ENCODE peak calls at places on chromosomes 6 and 20, in five cellular contexts. I is ascending aorta; H is CD8-positive, alpha-beta T cell; G is psoas muscle; J is heart right ventricle. U is an unnamed sample. For H3K27me3, the result is how much of the 10 kb centered on the place peaks cover.

GRCh38 chr6:82045965-82046756 is 201.4 kb downstream of the IBTK start:
- DNase-seq in H (no peak), G (no peak), J (no peak), I (no peak), U (no peak)

GRCh38 chr6:158660331-158660730 is 10.5 kb downstream of the SYTL3 start:
- DNase-seq in G (no peak), I (peak), H (peak), J (no peak), U (no peak)

GRCh38 chr20:3430376-3431069 is 23.1 kb upstream of the DNAAF9 start:
- DNase-seq in H (no peak), I (no peak), J (no peak), G (no peak), U (peak)

GRCh38 chr6:3456794-3457709 is at the start of gene SLC22A23:
- DNase-seq in I (peak), J (peak), H (peak), G (peak), U (peak)

GRCh38 chr6:143227675-143228074 is 167.0 kb downstream of the AIG1 start:
- DNase-seq in H (no peak), I (no peak), G (no peak), J (no peak), U (no peak)

GRCh38 chr6:52538921-52539354 is 37.9 kb downstream of the TRAM2 start:
- DNase-seq in H (no peak), I (no peak), J (no peak), G (no peak), U (no peak)

GRCh38 chr6:151389640-151390275 is 1.6 kb downstream of the ZBTB2 start:
- DNase-seq in J (peak), G (peak), I (peak), H (no peak), U (no peak)

GRCh38 chr20:846894-847278 is 13.4 kb downstream of the FAM110A start:
- DNase-seq in G (peak), I (no peak), H (no peak), J (no peak), U (peak)

GRCh38 chr6:6997282-6998193 is 110.2 kb upstream of the RREB1 start:
- DNase-seq in J (no peak), G (no peak), H (no peak), I (no peak), U (no peak)

GRCh38 chr20:50283922-50284810 is 93.5 kb downstream of the CEBPB start:
- DNase-seq in H (no peak), J (no peak), G (peak), I (no peak), U (no peak)

GRCh38 chr6:147287869-147288271 is 83.7 kb downstream of the STXBP5 start:
- DNase-seq in H (no peak), G (no peak), I (no peak), J (no peak), U (no peak)

GRCh38 chr20:4950841-4951240 is 50.5 kb downstream of the SLC23A2 start:
- DNase-seq in G (no peak), H (no peak), J (no peak), I (no peak), U (no peak)

GRCh38 chr20:47785321-47785899 is at the start of gene SULF2:
- DNase-seq in G (peak), J (peak), H (no peak), I (no peak), U (no peak)

GRCh38 chr6:10968776-10969175 is 75.3 kb downstream of the ELOVL2 start:
- DNase-seq in I (no peak), G (no peak), J (no peak), H (no peak), U (no peak)

GRCh38 chr6:44000164-44000842 is 126.9 kb downstream of the MRPL14 start:
- DNase-seq in J (no peak), G (no peak), H (no peak), I (no peak), U (peak)

GRCh38 chr20:50491926-50492634 is 18.1 kb upstream of the PTPN1 start:
- DNase-seq in I (no peak), H (no peak), J (no peak), G (peak), U (no peak)

GRCh38 chr6:170415318-170415717 is 108.8 kb downstream of the FAM120B start:
- DNase-seq in H (no peak), G (no peak), J (no peak), I (peak), U (no peak)

GRCh38 chr20:64040231-64041039 is 4.5 kb downstream of the C20orf204 start:
- DNase-seq in G (no peak), H (no peak), I (no peak), J (no peak), U (no peak)

GRCh38 chr6:74368746-74369145 is 672.7 kb downstream of the CD109 start:
- DNase-seq in J (no peak), G (no peak), H (no peak), I (no peak), U (no peak)

GRCh38 chr6:111601875-111602274 is 3.8 kb downstream of the TRAF3IP2 start:
- DNase-seq in H (no peak), I (peak), G (no peak), J (peak), U (no peak)

GRCh38 chr6:168885196-168885595 is 368.4 kb downstream of the THBS2 start:
- DNase-seq in H (no peak), G (no peak), I (no peak), J (no peak), U (no peak)

GRCh38 chr20:44247676-44248419 is 740 bp downstream of the GDAP1L1 start:
- DNase-seq in I (no peak), J (peak), G (no peak), H (no peak), U (no peak)

GRCh38 chr6:29926081-29926794 is 16.1 kb upstream of the HLA-A start:
- DNase-seq in J (peak), I (no peak), G (peak), H (no peak), U (peak)

GRCh38 chr6:56046576-56046975 is 171.2 kb upstream of the BMP5 start:
- DNase-seq in H (no peak), I (peak), G (no peak), J (peak), U (no peak)

GRCh38 chr6:166950443-166950821 is 5.9 kb downstream of the RNASET2 start:
- DNase-seq in J (no peak), G (no peak), I (no peak), H (no peak), U (peak)

GRCh38 chr6:28383235-28384142 is 16.1 kb downstream of the ZSCAN12 start:
- DNase-seq in H (peak), J (peak), I (peak), G (peak), U (peak)

GRCh38 chr20:38278150-38278549 is 17.6 kb upstream of the KIAA1755 start:
- DNase-seq in I (peak), H (no peak), J (no peak), G (no peak), U (no peak)

GRCh38 chr6:160227038-160227768 is 31.4 kb downstream of the SLC22A2 start:
- DNase-seq in J (no peak), G (no peak), I (no peak), H (no peak), U (no peak)

GRCh38 chr20:41734506-41734945 is 116.3 kb upstream of the CHD6 start:
- DNase-seq in I (no peak), J (peak), G (peak), H (no peak), U (no peak)

GRCh38 chr20:48215536-48215935 is 430.3 kb upstream of the SULF2 start:
- DNase-seq in J (no peak), H (no peak), G (no peak), I (no peak), U (no peak)

GRCh38 chr6:137099689-137100398 is 55.1 kb upstream of the IL20RA start:
- DNase-seq in G (no peak), H (no peak), I (no peak), J (no peak), U (no peak)

GRCh38 chr20:64145458-64146300 is 18.6 kb upstream of the MYT1 start:
- DNase-seq in I (peak), J (no peak), H (no peak), G (no peak), U (no peak)

GRCh38 chr6:166999845-167000253 is 652 bp downstream of the CEP43 start:
- DNase-seq in G (no peak), I (peak), H (no peak), J (no peak), U (no peak)

GRCh38 chr20:33053291-33054106 is at the start of gene BPIFB3:
- DNase-seq in J (no peak), G (no peak), I (no peak), H (no peak), U (no peak)

GRCh38 chr6:52584203-52584602 is 7.3 kb upstream of the TRAM2 start:
- DNase-seq in I (no peak), J (no peak), G (no peak), H (no peak), U (no peak)

GRCh38 chr6:152099816-152100618 is 292.5 kb downstream of the ESR1 start:
- DNase-seq in H (no peak), J (peak), I (peak), G (peak), U (no peak)

GRCh38 chr20:6767166-6767535 is 335 bp upstream of the BMP2 start:
- DNase-seq in I (no peak), J (no peak), G (no peak), H (no peak), U (no peak)
- H3K27me3 ChIP-seq in I (under half), J (under half), G (under half), H (under half), U (under half)

DNA sequence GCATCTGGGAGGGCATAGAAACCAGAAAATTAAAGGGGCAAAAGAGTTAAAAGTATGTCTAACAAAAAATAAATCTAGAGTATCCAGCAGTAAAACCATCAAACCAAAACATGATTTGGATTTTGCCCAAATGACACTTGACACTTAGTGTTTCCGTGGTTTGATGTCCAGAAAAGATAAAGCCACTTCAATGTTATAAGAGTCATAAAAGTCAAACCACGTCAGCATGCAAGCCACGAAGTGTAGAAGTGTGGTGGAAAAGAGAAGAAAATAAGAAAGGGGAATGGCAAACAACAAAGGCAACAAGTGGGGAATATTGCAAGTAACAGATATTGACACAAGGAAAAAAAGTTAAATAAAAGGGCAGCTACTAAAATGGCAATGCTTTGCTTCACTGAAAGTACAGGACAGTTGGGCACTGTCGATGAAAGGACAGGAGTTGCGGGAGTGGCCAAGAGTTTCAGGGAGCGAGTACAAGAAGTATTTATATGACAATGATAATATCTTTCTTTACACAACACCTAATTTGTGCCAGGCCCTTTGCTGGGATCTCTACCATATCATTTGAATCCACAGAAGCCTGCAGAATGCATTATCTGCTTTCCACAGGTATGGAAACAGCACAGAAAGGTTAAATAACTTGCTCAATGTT is 6.3 kb upstream of the HDDC2 start:
- DNase-seq in I (no peak), H (no peak), G (no peak), J (no peak), U (no peak)
- TF ChIP-seq CTCF in I (no peak), H (no peak), G (no peak), J (no peak), U (no peak)

GRCh38 chr20:61686081-61686936 is 379.4 kb downstream of the TAF4 start:
- DNase-seq in H (no peak), G (no peak), I (no peak), J (no peak), U (no peak)
- H3K27me3 ChIP-seq in H (under half), G (under half), I (under half), J (under half), U (under half)

GRCh38 chr6:48086187-48086586 is 24.8 kb downstream of the PTCHD4 start:
- DNase-seq in G (no peak), I (no peak), J (no peak), H (no peak), U (no peak)

GRCh38 chr6:48092550-48093217 is 18.3 kb downstream of the PTCHD4 start:
- DNase-seq in H (no peak), I (no peak), G (no peak), J (no peak), U (no peak)

GRCh38 chr6:48085131-48085741 is 25.8 kb downstream of the PTCHD4 start:
- DNase-seq in G (no peak), I (no peak), H (no peak), J (no peak), U (no peak)

GRCh38 chr6:48084201-48084600 is 26.8 kb downstream of the PTCHD4 start:
- DNase-seq in I (no peak), H (no peak), J (no peak), G (no peak), U (no peak)

DNA sequence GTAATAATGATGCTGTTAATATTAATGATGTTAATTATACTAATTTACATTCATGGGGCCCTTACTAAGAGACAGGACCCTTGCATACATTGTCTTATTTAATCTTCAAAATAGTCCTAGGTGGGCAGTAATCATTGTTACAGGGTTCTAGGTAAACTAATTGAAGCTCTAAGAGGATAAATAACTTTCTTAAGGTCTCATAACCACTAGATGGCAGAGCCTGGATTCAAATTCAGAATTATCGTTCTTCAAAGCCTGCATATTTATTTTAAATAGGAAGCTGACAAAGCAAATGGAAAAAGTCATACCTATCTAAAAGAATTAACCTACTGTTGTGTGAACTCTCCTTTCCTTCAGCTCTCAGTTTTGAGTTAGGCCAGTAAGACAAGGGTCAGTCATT is 23.5 kb downstream of the PTCHD4 start:
- DNase-seq in G (no peak), I (no peak), H (no peak), J (no peak), U (no peak)
- TF ChIP-seq CTCF in G (peak), I (no peak), H (no peak), J (peak), U (peak)

GRCh38 chr6:132401941-132402275 is 633 bp upstream of the MOXD1 start:
- DNase-seq in I (no peak), G (no peak), J (no peak), H (no peak), U (no peak)

GRCh38 chr6:132400641-132401119 is 595 bp downstream of the MOXD1 start:
- DNase-seq in I (no peak), H (no peak), J (no peak), G (no peak), U (no peak)

GRCh38 chr6:132399376-132400074 is 1.8 kb downstream of the MOXD1 start:
- DNase-seq in G (no peak), J (no peak), H (no peak), I (no peak), U (no peak)

GRCh38 chr6:132404330-132404729 is 3.1 kb upstream of the MOXD1 start:
- DNase-seq in J (no peak), H (no peak), G (no peak), I (no peak), U (no peak)

GRCh38 chr6:132401120-132401940 is at the start of gene MOXD1:
- DNase-seq in G (peak), H (no peak), J (peak), I (no peak), U (peak)
- H3K27me3 ChIP-seq in G (under half), H (under half), J (under half), I (under half), U (under half)